ENCODE peak calls at places on chromosome 5, in five cellular contexts. M, X, L, O and Z are unnamed samples.

GRCh38 chr5:153209016-153209415 is 281.5 kb upstream of the GRIA1 start:
- DNase-seq in M (no peak), X (no peak), L (no peak), O (no peak), Z (no peak)

GRCh38 chr5:132026516-132027008 is 15.1 kb upstream of the ACSL6 start:
- DNase-seq in M (no peak), X (no peak), L (no peak), O (no peak), Z (no peak)

GRCh38 chr5:5264727-5265126 is 124.6 kb downstream of the ADAMTS16 start:
- DNase-seq in M (no peak), X (no peak), L (no peak), O (no peak), Z (no peak)

GRCh38 chr5:59039296-59040006 is 456.6 kb downstream of the RAB3C start:
- DNase-seq in M (no peak), X (peak), L (peak), O (no peak), Z (peak)

GRCh38 chr5:173278641-173279040 is 43.6 kb upstream of the NKX2-5 start:
- DNase-seq in M (no peak), X (no peak), L (no peak), O (no peak), Z (no peak)

GRCh38 chr5:135216813-135217154 is 182.2 kb downstream of the MACROH2A1 start:
- DNase-seq in M (no peak), X (no peak), L (no peak), O (no peak), Z (no peak)

GRCh38 chr5:96094904-96095303 is 133.3 kb upstream of the ELL2 start:
- DNase-seq in M (no peak), X (no peak), L (no peak), O (no peak), Z (no peak)

GRCh38 chr5:107696071-107696470 is 25.3 kb upstream of the EFNA5 start:
- DNase-seq in M (no peak), X (no peak), L (no peak), O (no peak), Z (no peak)

GRCh38 chr5:134451618-134452505 is 40.2 kb upstream of the CDKN2AIPNL start:
- DNase-seq in M (no peak), X (no peak), L (no peak), O (no peak), Z (no peak)

GRCh38 chr5:32848681-32849080 is 137.6 kb downstream of the NPR3 start:
- DNase-seq in M (no peak), X (no peak), L (no peak), O (no peak), Z (no peak)

GRCh38 chr5:151427258-151427657 is 20.1 kb upstream of the SLC36A1 start:
- DNase-seq in M (no peak), X (no peak), L (peak), O (no peak), Z (no peak)

GRCh38 chr5:38921174-38921573 is 75.4 kb downstream of the OSMR start:
- DNase-seq in M (no peak), X (no peak), L (no peak), O (no peak), Z (no peak)

GRCh38 chr5:14054965-14055963 is 87.9 kb upstream of the TRIO start:
- DNase-seq in M (no peak), X (no peak), L (no peak), O (no peak), Z (no peak)